ENCODE peak calls at places on chromosome 13, in five cellular contexts. One of them, this sample, is unnamed.
A peak's percentile ranks its signal among the peaks of the same experiment; 100 is the strongest.

GRCh38 chr13:48448963-48449614 is 36.2 kb upstream of the LPAR6 start:
- DNase-seq in AG09319: no peak
- DNase-seq in activated CD8-positive, alpha-beta T cell treated with anti-CD3 and anti-CD28 coated beads for 36 hours: peak; percentile 10
- DNase-seq in fibroblast of pulmonary artery: peak; percentile 89
- DNase-seq in psoas muscle: no peak
- DNase-seq in this sample: no peak

GRCh38 chr13:25899952-25900351 is 151.9 kb downstream of the SHISA2 start:
- DNase-seq in activated CD8-positive, alpha-beta T cell treated with anti-CD3 and anti-CD28 coated beads for 36 hours: no peak
- DNase-seq in AG09319: no peak
- DNase-seq in psoas muscle: no peak
- DNase-seq in fibroblast of pulmonary artery: no peak
- DNase-seq in this sample: no peak

GRCh38 chr13:99819962-99820361 is 151.6 kb downstream of the ZIC5 start:
- DNase-seq in activated CD8-positive, alpha-beta T cell treated with anti-CD3 and anti-CD28 coated beads for 36 hours: no peak
- DNase-seq in AG09319: no peak
- DNase-seq in psoas muscle: no peak
- DNase-seq in fibroblast of pulmonary artery: no peak
- DNase-seq in this sample: no peak

GRCh38 chr13:45219123-45219891 is 18.5 kb upstream of the KCTD4 start:
- DNase-seq in fibroblast of pulmonary artery: no peak
- DNase-seq in psoas muscle: no peak
- DNase-seq in AG09319: no peak
- DNase-seq in activated CD8-positive, alpha-beta T cell treated with anti-CD3 and anti-CD28 coated beads for 36 hours: no peak
- DNase-seq in this sample: no peak

GRCh38 chr13:106357198-106357597 is 178.3 kb downstream of the EFNB2 start:
- DNase-seq in fibroblast of pulmonary artery: peak; percentile 39
- DNase-seq in AG09319: no peak
- DNase-seq in activated CD8-positive, alpha-beta T cell treated with anti-CD3 and anti-CD28 coated beads for 36 hours: no peak
- DNase-seq in psoas muscle: no peak
- DNase-seq in this sample: no peak

GRCh38 chr13:102286326-102286725 is 115.5 kb downstream of the FGF14 start:
- DNase-seq in activated CD8-positive, alpha-beta T cell treated with anti-CD3 and anti-CD28 coated beads for 36 hours: no peak
- DNase-seq in AG09319: peak; percentile 8
- DNase-seq in fibroblast of pulmonary artery: peak; percentile 65
- DNase-seq in psoas muscle: no peak
- DNase-seq in this sample: no peak

GRCh38 chr13:111319521-111319920 is 921 bp upstream of the TEX29 start:
- DNase-seq in activated CD8-positive, alpha-beta T cell treated with anti-CD3 and anti-CD28 coated beads for 36 hours: no peak
- DNase-seq in psoas muscle: no peak
- DNase-seq in fibroblast of pulmonary artery: no peak
- DNase-seq in AG09319: no peak
- DNase-seq in this sample: no peak

GRCh38 chr13:47499358-47500150 is 501.5 kb downstream of the SUCLA2 start:
- DNase-seq in fibroblast of pulmonary artery: peak; percentile 80
- DNase-seq in activated CD8-positive, alpha-beta T cell treated with anti-CD3 and anti-CD28 coated beads for 36 hours: no peak
- DNase-seq in psoas muscle: no peak
- DNase-seq in AG09319: peak; percentile 64
- DNase-seq in this sample: no peak

GRCh38 chr13:49693191-49693733 is 2.0 kb upstream of the EBPL start:
- DNase-seq in activated CD8-positive, alpha-beta T cell treated with anti-CD3 and anti-CD28 coated beads for 36 hours: no peak
- DNase-seq in AG09319: no peak
- DNase-seq in fibroblast of pulmonary artery: peak; percentile 35
- DNase-seq in psoas muscle: no peak
- DNase-seq in this sample: no peak

GRCh38 chr13:41411536-41411935 is 45.8 kb upstream of the RGCC start:
- DNase-seq in AG09319: peak; percentile 44
- DNase-seq in psoas muscle: no peak
- DNase-seq in activated CD8-positive, alpha-beta T cell treated with anti-CD3 and anti-CD28 coated beads for 36 hours: no peak
- DNase-seq in fibroblast of pulmonary artery: peak; percentile 76
- DNase-seq in this sample: peak; percentile 28

GRCh38 chr13:40664100-40665060 is 2.1 kb downstream of the FOXO1 start:
- DNase-seq in activated CD8-positive, alpha-beta T cell treated with anti-CD3 and anti-CD28 coated beads for 36 hours: peak; percentile 79
- DNase-seq in AG09319: no peak
- DNase-seq in psoas muscle: peak; percentile 92
- DNase-seq in fibroblast of pulmonary artery: peak; percentile 55
- DNase-seq in this sample: peak; percentile 70

GRCh38 chr13:104641309-104641708 is 1575.1 kb upstream of the SLC10A2 start:
- DNase-seq in activated CD8-positive, alpha-beta T cell treated with anti-CD3 and anti-CD28 coated beads for 36 hours: no peak
- DNase-seq in fibroblast of pulmonary artery: peak; percentile 9
- DNase-seq in psoas muscle: no peak
- DNase-seq in AG09319: no peak
- DNase-seq in this sample: no peak

GRCh38 chr13:42380420-42381164 is 108.6 kb downstream of the AKAP11 start:
- DNase-seq in AG09319: no peak
- DNase-seq in activated CD8-positive, alpha-beta T cell treated with anti-CD3 and anti-CD28 coated beads for 36 hours: peak; percentile 48
- DNase-seq in psoas muscle: no peak
- DNase-seq in fibroblast of pulmonary artery: no peak
- DNase-seq in this sample: no peak

GRCh38 chr13:31037874-31038475 is 105.5 kb downstream of the TEX26 start:
- DNase-seq in psoas muscle: no peak
- DNase-seq in fibroblast of pulmonary artery: no peak
- DNase-seq in AG09319: no peak
- DNase-seq in activated CD8-positive, alpha-beta T cell treated with anti-CD3 and anti-CD28 coated beads for 36 hours: no peak
- DNase-seq in this sample: no peak

GRCh38 chr13:61045197-61045596 is 370.5 kb downstream of the PCDH20 start:
- DNase-seq in psoas muscle: no peak
- DNase-seq in AG09319: no peak
- DNase-seq in activated CD8-positive, alpha-beta T cell treated with anti-CD3 and anti-CD28 coated beads for 36 hours: no peak
- DNase-seq in fibroblast of pulmonary artery: no peak
- DNase-seq in this sample: no peak

GRCh38 chr13:59621791-59622190 is 541.9 kb downstream of the DIAPH3 start:
- DNase-seq in fibroblast of pulmonary artery: no peak
- DNase-seq in psoas muscle: no peak
- DNase-seq in AG09319: no peak
- DNase-seq in activated CD8-positive, alpha-beta T cell treated with anti-CD3 and anti-CD28 coated beads for 36 hours: no peak
- DNase-seq in this sample: no peak

GRCh38 chr13:38530492-38530891 is 156.4 kb upstream of the FREM2 start:
- DNase-seq in activated CD8-positive, alpha-beta T cell treated with anti-CD3 and anti-CD28 coated beads for 36 hours: no peak
- DNase-seq in AG09319: no peak
- DNase-seq in fibroblast of pulmonary artery: peak; percentile 53
- DNase-seq in psoas muscle: no peak
- DNase-seq in this sample: no peak

GRCh38 chr13:73059460-73060250 is 850 bp downstream of the KLF5 start:
- DNase-seq in AG09319: no peak
- DNase-seq in fibroblast of pulmonary artery: no peak
- DNase-seq in psoas muscle: peak; percentile 85
- DNase-seq in activated CD8-positive, alpha-beta T cell treated with anti-CD3 and anti-CD28 coated beads for 36 hours: peak; percentile 31
- DNase-seq in this sample: no peak

GRCh38 chr13:105948143-105948542 is 587.3 kb downstream of the EFNB2 start:
- DNase-seq in AG09319: no peak
- DNase-seq in fibroblast of pulmonary artery: no peak
- DNase-seq in activated CD8-positive, alpha-beta T cell treated with anti-CD3 and anti-CD28 coated beads for 36 hours: no peak
- DNase-seq in psoas muscle: no peak
- DNase-seq in this sample: no peak

GRCh38 chr13:24459234-24459633 is 53.3 kb downstream of the PARP4 start:
- DNase-seq in fibroblast of pulmonary artery: peak; percentile 85
- DNase-seq in activated CD8-positive, alpha-beta T cell treated with anti-CD3 and anti-CD28 coated beads for 36 hours: peak; percentile 24
- DNase-seq in psoas muscle: no peak
- DNase-seq in AG09319: peak; percentile 47
- DNase-seq in this sample: no peak

GRCh38 chr13:38386421-38386820 is 36.8 kb downstream of the UFM1 start:
- DNase-seq in psoas muscle: no peak
- DNase-seq in AG09319: no peak
- DNase-seq in activated CD8-positive, alpha-beta T cell treated with anti-CD3 and anti-CD28 coated beads for 36 hours: no peak
- DNase-seq in fibroblast of pulmonary artery: peak; percentile 47
- DNase-seq in this sample: no peak

GRCh38 chr13:44017756-44018309 is 138.1 kb downstream of the LACC1 start:
- DNase-seq in psoas muscle: no peak
- DNase-seq in activated CD8-positive, alpha-beta T cell treated with anti-CD3 and anti-CD28 coated beads for 36 hours: no peak
- DNase-seq in fibroblast of pulmonary artery: no peak
- DNase-seq in AG09319: no peak
- DNase-seq in this sample: no peak

GRCh38 chr13:44902793-44903192 is 86.5 kb downstream of the NUFIP1 start:
- DNase-seq in psoas muscle: no peak
- DNase-seq in AG09319: no peak
- DNase-seq in fibroblast of pulmonary artery: no peak
- DNase-seq in activated CD8-positive, alpha-beta T cell treated with anti-CD3 and anti-CD28 coated beads for 36 hours: no peak
- DNase-seq in this sample: no peak

GRCh38 chr13:24632382-24633121 is 47.7 kb upstream of the ATP12A start:
- DNase-seq in activated CD8-positive, alpha-beta T cell treated with anti-CD3 and anti-CD28 coated beads for 36 hours: no peak
- DNase-seq in psoas muscle: no peak
- DNase-seq in AG09319: no peak
- DNase-seq in fibroblast of pulmonary artery: no peak
- DNase-seq in this sample: no peak

GRCh38 chr13:51221674-51222509 is at the start of gene FAM124A:
- DNase-seq in fibroblast of pulmonary artery: no peak
- DNase-seq in AG09319: no peak
- DNase-seq in activated CD8-positive, alpha-beta T cell treated with anti-CD3 and anti-CD28 coated beads for 36 hours: peak; percentile 43
- DNase-seq in psoas muscle: peak; percentile 59
- DNase-seq in this sample: peak; percentile 63

GRCh38 chr13:77038907-77039470 is 12.0 kb upstream of the FBXL3 start:
- DNase-seq in AG09319: no peak
- DNase-seq in psoas muscle: no peak
- DNase-seq in fibroblast of pulmonary artery: no peak
- DNase-seq in activated CD8-positive, alpha-beta T cell treated with anti-CD3 and anti-CD28 coated beads for 36 hours: no peak
- DNase-seq in this sample: no peak

DNA sequence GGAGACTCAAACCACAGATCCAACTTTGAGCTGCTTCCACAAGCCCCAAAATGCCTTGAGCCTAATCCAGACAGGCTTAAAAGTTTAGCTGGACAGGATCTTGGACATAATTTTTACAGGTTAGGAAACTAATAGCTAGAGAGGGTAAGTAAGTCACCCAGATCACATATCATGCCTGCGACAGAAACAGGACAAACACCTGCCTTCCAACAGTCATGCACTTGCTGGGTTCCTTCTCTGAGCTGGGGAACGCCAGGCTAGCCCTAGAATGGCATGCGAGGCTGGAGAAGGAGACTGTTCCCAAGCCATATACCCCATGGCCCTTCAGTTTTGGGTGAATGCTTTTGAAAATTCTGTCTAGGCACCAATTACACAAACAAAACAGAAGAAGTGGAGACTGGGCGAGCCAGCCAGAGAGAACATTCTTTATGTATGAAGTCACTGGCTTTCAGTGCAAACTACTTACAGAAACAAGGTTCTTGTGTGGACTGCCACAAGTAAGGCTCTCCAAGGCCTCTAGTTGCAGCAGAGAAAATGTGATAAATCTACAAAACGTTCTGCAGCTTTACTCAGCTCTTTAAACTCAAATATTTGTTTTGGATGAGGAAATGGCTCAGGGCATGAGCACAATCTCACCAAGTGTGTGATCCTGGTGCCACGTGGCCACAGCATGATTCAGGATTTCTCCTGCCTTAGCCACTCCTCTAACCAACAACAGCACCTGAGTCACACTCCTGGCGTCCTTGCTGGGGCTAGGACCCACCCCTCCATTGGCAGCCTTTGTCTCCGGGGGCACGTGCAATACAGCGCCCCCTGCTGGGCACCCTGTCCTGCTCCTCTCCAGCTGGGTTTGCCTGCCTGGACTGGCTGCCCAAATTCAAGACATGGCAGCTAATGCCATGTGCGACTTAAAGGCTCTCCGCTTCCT is 73.4 kb upstream of the UBL3 start:
- DNase-seq in psoas muscle: peak; percentile 79
- DNase-seq in AG09319: peak; percentile 78
- DNase-seq in activated CD8-positive, alpha-beta T cell treated with anti-CD3 and anti-CD28 coated beads for 36 hours: peak; percentile 79
- DNase-seq in fibroblast of pulmonary artery: peak; percentile 95
- DNase-seq in this sample: peak; percentile 89
- TF ChIP-seq CTCF in psoas muscle: peak; percentile 65
- TF ChIP-seq CTCF in AG09319: peak; percentile 92
- TF ChIP-seq CTCF in activated CD8-positive, alpha-beta T cell treated with anti-CD3 and anti-CD28 coated beads for 36 hours: peak; percentile 94
- TF ChIP-seq CTCF in fibroblast of pulmonary artery: peak; percentile 91
- TF ChIP-seq CTCF in this sample: peak; percentile 81

GRCh38 chr13:52845766-52846566 is 2.5 kb downstream of the PCDH8 start:
- DNase-seq in psoas muscle: peak; percentile 48
- DNase-seq in fibroblast of pulmonary artery: peak; percentile 8
- DNase-seq in activated CD8-positive, alpha-beta T cell treated with anti-CD3 and anti-CD28 coated beads for 36 hours: peak; percentile 54
- DNase-seq in AG09319: no peak
- DNase-seq in this sample: no peak
- TF ChIP-seq CTCF in psoas muscle: no peak
- TF ChIP-seq CTCF in fibroblast of pulmonary artery: no peak
- TF ChIP-seq CTCF in activated CD8-positive, alpha-beta T cell treated with anti-CD3 and anti-CD28 coated beads for 36 hours: no peak
- TF ChIP-seq CTCF in AG09319: no peak
- TF ChIP-seq CTCF in this sample: peak; percentile 13

DNA sequence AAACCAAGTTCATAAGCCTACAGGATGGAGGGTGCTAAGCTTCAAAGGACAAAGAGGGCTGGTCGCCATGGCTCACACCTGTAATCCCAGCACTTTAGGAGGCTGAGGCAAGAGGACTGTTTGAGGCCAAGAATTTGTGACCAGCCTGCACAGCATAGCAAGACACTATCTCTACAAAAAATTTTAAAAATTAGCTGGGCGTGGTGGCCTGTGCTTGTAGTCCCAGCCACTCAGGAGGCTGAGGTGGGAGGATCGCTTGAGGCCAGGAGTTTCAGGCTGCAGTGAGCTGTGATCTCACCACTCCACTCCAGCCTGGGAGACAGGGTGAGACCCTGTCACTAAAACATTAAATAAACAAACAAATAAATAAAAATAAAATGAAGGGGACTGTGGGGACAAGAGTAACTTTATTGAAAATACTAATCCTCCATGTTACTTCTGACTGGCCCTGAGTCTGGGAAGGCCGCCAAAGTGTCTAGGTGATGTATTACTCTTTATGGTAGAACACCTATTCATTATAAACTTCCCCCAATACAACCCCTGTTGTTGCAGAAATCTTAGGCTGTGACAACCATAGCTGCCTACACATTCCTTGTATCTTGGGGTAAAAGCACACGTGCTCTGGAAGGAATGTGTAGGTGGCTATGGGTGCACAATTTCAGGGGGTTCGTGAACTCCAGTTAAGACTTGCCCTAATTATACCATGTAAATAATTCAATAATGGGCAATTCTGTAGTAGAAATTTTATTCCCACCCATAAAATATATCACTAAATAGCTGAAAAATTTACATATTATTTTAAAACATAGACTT is 14.6 kb upstream of the URAD start:
- DNase-seq in fibroblast of pulmonary artery: no peak
- DNase-seq in AG09319: no peak
- DNase-seq in activated CD8-positive, alpha-beta T cell treated with anti-CD3 and anti-CD28 coated beads for 36 hours: no peak
- DNase-seq in psoas muscle: no peak
- DNase-seq in this sample: no peak
- TF ChIP-seq CTCF in fibroblast of pulmonary artery: no peak
- TF ChIP-seq CTCF in AG09319: no peak
- TF ChIP-seq CTCF in activated CD8-positive, alpha-beta T cell treated with anti-CD3 and anti-CD28 coated beads for 36 hours: no peak
- TF ChIP-seq CTCF in psoas muscle: no peak
- TF ChIP-seq CTCF in this sample: no peak

DNA sequence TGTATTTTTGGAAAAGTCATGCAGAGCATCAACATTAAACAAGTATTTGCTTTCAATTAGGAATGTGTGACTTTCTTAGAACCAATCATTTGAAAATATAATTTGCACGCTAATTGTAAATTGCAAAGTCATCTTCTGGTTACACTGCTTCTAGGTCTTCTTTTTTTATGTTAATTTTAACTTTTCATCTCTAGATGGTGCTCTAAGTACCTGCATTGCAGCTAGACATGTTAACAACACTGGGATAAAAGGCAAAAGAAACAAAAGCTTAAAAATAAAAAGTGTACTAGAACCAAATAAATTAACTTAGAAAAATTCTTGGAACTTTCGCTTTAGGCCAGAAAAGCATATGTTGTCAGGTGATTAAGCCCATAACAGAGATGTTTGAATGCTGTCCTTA is 2758.2 kb downstream of the PCDH9 start:
- DNase-seq in AG09319: no peak
- DNase-seq in psoas muscle: no peak
- DNase-seq in activated CD8-positive, alpha-beta T cell treated with anti-CD3 and anti-CD28 coated beads for 36 hours: no peak
- DNase-seq in fibroblast of pulmonary artery: peak; percentile 73
- DNase-seq in this sample: no peak
- TF ChIP-seq CTCF in AG09319: peak; percentile 25
- TF ChIP-seq CTCF in psoas muscle: peak; percentile 18
- TF ChIP-seq CTCF in activated CD8-positive, alpha-beta T cell treated with anti-CD3 and anti-CD28 coated beads for 36 hours: no peak
- TF ChIP-seq CTCF in fibroblast of pulmonary artery: peak; percentile 56
- TF ChIP-seq CTCF in this sample: no peak

GRCh38 chr13:98419786-98420559 is 156.9 kb downstream of the STK24 start:
- DNase-seq in fibroblast of pulmonary artery: no peak
- DNase-seq in psoas muscle: no peak
- DNase-seq in activated CD8-positive, alpha-beta T cell treated with anti-CD3 and anti-CD28 coated beads for 36 hours: no peak
- DNase-seq in AG09319: no peak
- DNase-seq in this sample: no peak
- TF ChIP-seq CTCF in fibroblast of pulmonary artery: no peak
- TF ChIP-seq CTCF in psoas muscle: no peak
- TF ChIP-seq CTCF in activated CD8-positive, alpha-beta T cell treated with anti-CD3 and anti-CD28 coated beads for 36 hours: no peak
- TF ChIP-seq CTCF in AG09319: no peak
- TF ChIP-seq CTCF in this sample: no peak